ENCODE peak calls at places on chromosomes 6 and 20, in six cellular contexts. H, I, N, O, Z and A are unnamed samples.

GRCh38 chr6:93624408-93624807 is 205.0 kb upstream of the EPHA7 start:
- DNase-seq in H (no peak), I (no peak), N (no peak), O (peak; percentile 11), Z (no peak), A (no peak)

GRCh38 chr20:440636-441035 is 21.7 kb downstream of the TBC1D20 start:
- DNase-seq in H (no peak), I (no peak), N (no peak), O (no peak), Z (no peak), A (no peak)

GRCh38 chr6:110492584-110492983 is 16.2 kb upstream of the SLC22A16 start:
- DNase-seq in H (no peak), I (no peak), N (no peak), O (no peak), Z (peak; percentile 49), A (no peak)

GRCh38 chr6:132446136-132446535 is 44.9 kb upstream of the MOXD1 start:
- DNase-seq in H (no peak), I (no peak), N (no peak), O (no peak), Z (peak; percentile 23), A (no peak)

GRCh38 chr6:28719275-28719940 is 193.7 kb downstream of the GPX5 start:
- DNase-seq in H (no peak), I (no peak), N (no peak), O (no peak), Z (peak; percentile 38), A (no peak)

GRCh38 chr20:49344975-49345374 is 67.1 kb upstream of the ZNFX1 start:
- DNase-seq in H (no peak), I (no peak), N (peak; percentile 48), O (no peak), Z (peak; percentile 96), A (peak; percentile 70)

GRCh38 chr20:60001027-60001567 is 42.9 kb downstream of the CDH26 start:
- DNase-seq in H (no peak), I (no peak), N (no peak), O (no peak), Z (peak; percentile 47), A (no peak)

GRCh38 chr6:44974511-44974910 is 353.6 kb upstream of the RUNX2 start:
- DNase-seq in H (no peak), I (no peak), N (no peak), O (no peak), Z (no peak), A (no peak)

GRCh38 chr6:77026341-77026740 is 436.9 kb downstream of the HTR1B start:
- DNase-seq in H (no peak), I (no peak), N (no peak), O (no peak), Z (no peak), A (no peak)
- H3K4me3 ChIP-seq in H (no peak overlapping the region), I (no peak overlapping the region), N (no peak overlapping the region), O (no peak overlapping the region), Z (no peak overlapping the region), A (no peak overlapping the region)

DNA sequence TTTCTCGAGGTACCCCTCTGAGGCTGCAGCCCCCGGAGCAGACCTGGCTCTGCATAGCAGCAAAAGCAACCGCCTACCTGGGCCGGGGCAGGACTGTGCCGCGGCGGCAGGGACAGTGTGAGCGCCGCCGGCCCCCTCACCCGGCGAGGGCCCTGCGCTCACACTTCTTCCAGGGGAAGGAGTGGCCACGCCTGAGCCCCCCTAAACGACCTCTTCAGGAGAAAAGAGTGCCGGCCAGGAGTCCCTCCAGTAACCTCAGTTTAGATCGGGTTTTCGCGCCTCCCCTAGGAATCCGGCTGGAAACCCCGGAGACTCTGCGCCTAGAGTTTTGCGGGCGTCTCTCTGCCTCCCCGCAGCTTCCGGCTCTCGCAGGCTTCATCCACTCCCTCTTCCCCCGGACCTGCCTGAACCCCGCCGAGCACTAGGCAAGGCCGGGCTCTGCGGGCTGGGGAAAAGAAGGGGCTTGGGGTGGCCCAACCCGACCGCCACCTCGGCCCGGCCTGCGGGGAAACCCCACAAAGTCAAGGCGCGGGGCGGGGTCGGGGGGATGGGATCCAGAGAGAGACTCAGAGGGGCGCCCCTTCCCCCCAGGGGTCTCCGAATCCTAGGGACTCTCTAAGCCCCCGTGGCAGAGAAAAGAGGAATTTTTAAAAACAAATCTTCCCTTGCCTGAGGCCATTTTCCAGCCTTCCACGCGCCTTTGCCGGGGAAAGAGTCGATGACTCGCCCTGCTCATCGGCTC is 558 bp downstream of the LINC00237 start:
- DNase-seq in H (no peak), I (no peak), N (no peak), O (no peak), Z (peak; percentile 20), A (no peak)
- H3K4me3 ChIP-seq in H (no peak overlapping the region), I (no peak overlapping the region), N (peak overlapping the region; percentile 45), O (peak overlapping the region; percentile 10), Z (no peak overlapping the region), A (no peak overlapping the region)

DNA sequence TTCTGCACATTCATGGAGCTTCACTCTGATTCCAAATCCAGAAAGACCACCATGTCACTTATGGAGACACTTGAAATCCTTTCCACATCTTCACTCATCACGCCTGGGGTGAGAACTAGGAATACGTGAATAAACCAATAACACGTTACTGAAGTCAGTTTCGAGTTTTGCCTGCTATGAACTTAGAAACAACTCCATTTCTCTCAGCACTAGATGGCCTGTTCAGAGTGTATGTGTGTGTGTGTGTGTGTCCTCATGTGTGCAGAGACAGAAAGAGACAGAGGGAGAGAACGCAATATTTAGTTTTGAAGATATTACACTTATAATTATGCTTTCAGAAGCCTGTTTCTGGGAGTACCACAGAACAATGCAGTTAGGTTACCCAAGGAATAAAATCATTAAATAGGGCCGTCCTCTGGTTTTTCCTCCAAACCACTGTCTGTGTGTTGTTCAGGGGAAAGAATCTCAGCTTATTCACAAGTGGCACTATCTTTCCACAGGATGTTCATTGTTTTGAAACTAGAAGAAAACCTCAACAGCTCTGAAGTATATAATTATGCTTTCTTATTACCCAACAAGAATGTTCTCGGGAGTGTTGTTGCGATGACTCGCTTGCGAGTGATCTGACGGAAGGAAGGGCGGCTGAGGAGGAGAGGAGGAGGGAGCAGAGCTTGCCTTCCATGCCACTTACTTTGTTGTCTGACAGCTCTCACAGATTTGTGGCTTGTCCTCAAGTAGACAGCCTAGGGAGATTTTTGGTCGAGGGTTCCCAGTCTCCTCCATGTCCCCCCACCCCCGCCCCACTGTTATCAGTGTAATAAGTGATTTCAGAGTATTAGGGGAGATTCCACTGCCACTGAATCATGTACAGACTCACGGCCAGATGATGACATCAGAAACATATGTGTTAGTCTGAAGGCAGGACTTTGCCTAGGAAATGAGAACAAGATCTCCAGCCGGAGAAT is 80.9 kb upstream of the CCN6 start:
- DNase-seq in H (no peak), I (no peak), N (peak; percentile 28), O (no peak), Z (peak; percentile 95), A (peak; percentile 92)
- H3K4me3 ChIP-seq in H (no peak overlapping the region), I (no peak overlapping the region), N (peak overlapping the region; percentile 22), O (no peak overlapping the region), Z (peak overlapping the region; percentile 45), A (peak overlapping the region; percentile 26)

GRCh38 chr6:24910850-24911712 is 24.7 kb downstream of the RIPOR2 start:
- DNase-seq in H (no peak), I (peak; percentile 67), N (peak; percentile 60), O (peak; percentile 85), Z (peak; percentile 74), A (no peak)

GRCh38 chr6:24908555-24908954 is 27.2 kb downstream of the RIPOR2 start:
- DNase-seq in H (no peak), I (no peak), N (no peak), O (no peak), Z (peak; percentile 90), A (no peak)

GRCh38 chr6:24911983-24912382 is 23.8 kb downstream of the RIPOR2 start:
- DNase-seq in H (no peak), I (no peak), N (no peak), O (no peak), Z (no peak), A (no peak)

GRCh38 chr6:24909281-24910216 is 26.2 kb downstream of the RIPOR2 start:
- DNase-seq in H (no peak), I (no peak), N (no peak), O (no peak), Z (peak; percentile 34), A (no peak)

DNA sequence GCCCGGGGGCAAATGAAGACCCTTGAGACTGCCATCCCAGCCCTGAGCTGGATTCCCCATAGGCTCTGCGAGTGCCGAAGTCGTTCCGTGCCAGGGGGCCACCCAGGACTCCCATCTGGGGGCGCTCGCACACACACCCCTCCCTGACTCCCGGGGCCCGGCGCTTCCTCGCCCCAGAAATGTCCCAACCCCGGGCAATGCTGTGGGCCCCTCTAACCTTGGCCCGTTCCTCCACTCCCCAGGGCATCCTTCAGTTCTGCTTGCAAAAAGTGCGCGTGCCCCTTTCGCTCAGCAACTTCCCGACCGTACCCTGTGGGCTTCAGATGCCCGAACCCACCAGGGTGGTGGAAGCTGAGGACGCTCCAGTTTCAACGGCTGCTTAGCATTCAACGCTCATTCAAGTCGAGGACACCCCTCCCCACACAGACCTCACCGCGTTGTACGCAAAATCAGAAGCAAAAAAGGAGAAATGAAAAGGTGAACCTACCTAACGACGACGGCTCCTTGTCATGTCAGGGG is 25.4 kb downstream of the RIPOR2 start:
- DNase-seq in H (no peak), I (no peak), N (peak; percentile 22), O (peak; percentile 42), Z (peak; percentile 52), A (no peak)
- H3K4me3 ChIP-seq in H (peak overlapping the region; percentile 86), I (peak overlapping the region; percentile 87), N (peak overlapping the region; percentile 76), O (peak overlapping the region; percentile 66), Z (peak overlapping the region; percentile 96), A (peak overlapping the region; percentile 53)

DNA sequence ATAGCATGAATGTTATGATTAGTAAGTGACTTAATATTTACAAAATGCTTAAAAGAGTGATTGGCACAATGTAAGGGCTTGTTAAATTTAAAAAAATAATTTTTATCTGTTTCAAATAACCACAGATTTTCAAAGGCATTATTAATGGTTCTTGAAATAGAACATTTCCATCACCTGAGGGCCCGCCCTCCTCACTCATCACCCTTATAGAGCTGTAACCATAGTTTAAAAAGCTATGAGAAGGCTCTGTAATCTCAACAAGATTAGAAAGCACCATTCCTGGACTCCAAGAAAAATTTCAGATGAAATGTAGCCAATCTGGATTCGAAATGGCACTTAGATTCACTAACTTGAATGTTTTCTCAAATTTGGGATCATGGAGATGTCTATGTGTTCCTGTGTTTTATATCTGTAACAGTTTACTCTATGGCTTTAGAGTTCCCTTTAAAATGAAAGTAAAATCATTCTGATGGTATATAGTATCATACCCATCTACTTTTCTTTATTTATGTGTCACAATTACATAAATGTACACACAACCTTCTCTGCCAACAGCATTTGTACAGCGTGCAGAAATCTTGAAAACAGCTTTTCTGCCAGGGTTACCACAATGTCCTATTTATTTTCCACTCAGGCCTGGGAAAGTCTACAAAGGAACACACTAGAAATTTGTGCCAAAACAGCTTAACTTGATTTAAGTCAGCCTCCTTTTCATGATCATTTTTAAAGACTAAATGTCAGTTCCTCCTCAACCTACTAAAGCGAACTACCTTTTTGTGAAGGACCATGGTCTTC is 207.7 kb downstream of the TBX18 start:
- DNase-seq in H (no peak), I (no peak), N (no peak), O (no peak), Z (no peak), A (no peak)
- H3K4me3 ChIP-seq in H (no peak overlapping the region), I (no peak overlapping the region), N (no peak overlapping the region), O (no peak overlapping the region), Z (no peak overlapping the region), A (no peak overlapping the region)